ENCODE peak calls at places on chromosomes 16 and 17, in nine cellular contexts. Y is stimulated activated CD4-positive, alpha-beta T cell treated with anti-CD3 and anti-CD28 coated beads, TNF-alpha, amount 100 ng/mL, for 48 hours; C is cardiac muscle cell; U is fibroblast of lung; J is stimulated activated CD8-positive, alpha-beta memory T cell treated with anti-CD3 and anti-CD28 coated beads, Interleukin-4, amount 100 ng/mL, for 1 hour; S is foreskin keratinocyte; R is activated gamma-delta T cell treated with anti-CD3 and anti-CD28 coated beads, Interleukin-2, amount 50 U/mL, for 16 hours; W is B cell; Q is hypothalamus. E is an unnamed sample.

GRCh38 chr17:31696184-31696602 is 162.9 kb downstream of the COPRS start:
- DNase-seq in C (peak; percentile 92), W (no peak), S (no peak), R (no peak), Y (no peak), J (no peak), U (peak; percentile 96), Q (peak; percentile 12), E (no peak)

GRCh38 chr17:30376621-30377452 is 1.9 kb upstream of the CPD start:
- DNase-seq in C (peak; percentile 34), J (no peak), R (no peak), S (no peak), Y (no peak), U (peak; percentile 93), W (no peak), Q (peak; percentile 27), E (no peak)

GRCh38 chr17:29722411-29723198 is 99.9 kb upstream of the CORO6 start:
- DNase-seq in R (no peak), U (peak; percentile 94), C (peak; percentile 79), S (no peak), Y (no peak), Q (no peak), W (peak; percentile 84), J (no peak), E (no peak)

GRCh38 chr17:40886090-40886489 is 1.0 kb upstream of the KRT20 start:
- DNase-seq in Q (no peak), R (no peak), J (no peak), U (no peak), S (no peak), W (no peak), Y (no peak), C (no peak), E (no peak)

GRCh38 chr17:9271989-9272388 is 250.7 kb downstream of the NTN1 start:
- DNase-seq in S (no peak), J (no peak), W (no peak), R (no peak), Q (peak; percentile 67), C (no peak), Y (no peak), U (no peak), E (no peak)

GRCh38 chr17:37494401-37494831 is 4.7 kb downstream of the DUSP14 start:
- DNase-seq in U (no peak), Y (no peak), S (no peak), W (no peak), R (no peak), J (no peak), Q (no peak), C (no peak), E (no peak)

GRCh38 chr16:23114131-23114904 is 34.9 kb downstream of the USP31 start:
- DNase-seq in U (no peak), Y (no peak), Q (no peak), R (no peak), S (no peak), C (no peak), W (no peak), J (no peak), E (no peak)

GRCh38 chr17:50474523-50474922 is 4.1 kb upstream of the RSAD1 start:
- DNase-seq in Y (no peak), R (no peak), J (no peak), S (no peak), Q (no peak), W (no peak), C (no peak), U (no peak), E (no peak)

GRCh38 chr16:69112285-69113129 is 7.1 kb downstream of the HAS3 start:
- DNase-seq in Y (peak; percentile 39), C (peak; percentile 54), R (peak; percentile 22), S (no peak), Q (peak; percentile 47), U (peak; percentile 38), W (peak; percentile 49), J (no peak), E (no peak)

GRCh38 chr17:73770849-73771229 is 126.6 kb upstream of the SDK2 start:
- DNase-seq in Y (no peak), C (no peak), S (no peak), R (no peak), Q (no peak), J (no peak), W (no peak), U (no peak), E (no peak)

GRCh38 chr16:86727131-86727530 is 148.8 kb downstream of the FOXL1 start:
- DNase-seq in Y (no peak), R (no peak), W (no peak), J (no peak), U (no peak), Q (no peak), C (peak; percentile 48), S (no peak), E (no peak)

GRCh38 chr17:79970576-79971068 is 65.0 kb downstream of the TBC1D16 start:
- DNase-seq in Q (peak; percentile 69), Y (no peak), U (peak; percentile 40), C (peak; percentile 82), W (peak; percentile 74), S (no peak), R (no peak), J (no peak), E (no peak)

GRCh38 chr17:39737761-39738567 is at the start of gene GRB7:
- DNase-seq in Y (no peak), Q (no peak), C (peak; percentile 34), J (no peak), W (peak; percentile 57), S (no peak), R (no peak), U (no peak), E (no peak)

GRCh38 chr16:77869997-77870813 is 81.8 kb downstream of the VAT1L start:
- DNase-seq in W (no peak), Y (no peak), R (no peak), Q (no peak), S (no peak), J (no peak), C (peak; percentile 72), U (peak; percentile 36), E (no peak)

E was measured in esophagus squamous epithelium.